ENCODE peak calls at places on chromosome 5, in eight cellular contexts. One of them, this sample, is unnamed.

GRCh38 chr5:107985144-107985543 is 314.4 kb upstream of the EFNA5 start:
- DNase-seq in left cardiac atrium: peak
- DNase-seq in stimulated activated CD8-positive, alpha-beta memory T cell treated with anti-CD3 and anti-CD28 coated beads, Interleukin-2, amount 100 ng/mL, for 48 hours: no peak
- DNase-seq in hepatocyte: peak
- DNase-seq in heart right ventricle: no peak
- DNase-seq in HCT116: peak
- DNase-seq in left colon: peak
- DNase-seq in mesenchymal stem cell: no peak
- DNase-seq in this sample: no peak

GRCh38 chr5:123696948-123697347 is 185.0 kb downstream of the CSNK1G3 start:
- DNase-seq in left colon: peak
- DNase-seq in heart right ventricle: peak
- DNase-seq in hepatocyte: no peak
- DNase-seq in HCT116: no peak
- DNase-seq in left cardiac atrium: peak
- DNase-seq in mesenchymal stem cell: peak
- DNase-seq in stimulated activated CD8-positive, alpha-beta memory T cell treated with anti-CD3 and anti-CD28 coated beads, Interleukin-2, amount 100 ng/mL, for 48 hours: no peak
- DNase-seq in this sample: peak

GRCh38 chr5:178416919-178417318 is 173.3 kb downstream of the COL23A1 start:
- DNase-seq in stimulated activated CD8-positive, alpha-beta memory T cell treated with anti-CD3 and anti-CD28 coated beads, Interleukin-2, amount 100 ng/mL, for 48 hours: no peak
- DNase-seq in left colon: no peak
- DNase-seq in left cardiac atrium: no peak
- DNase-seq in hepatocyte: no peak
- DNase-seq in HCT116: no peak
- DNase-seq in heart right ventricle: no peak
- DNase-seq in mesenchymal stem cell: no peak
- DNase-seq in this sample: no peak

GRCh38 chr5:163564321-163564924 is 59.0 kb downstream of the MAT2B start:
- DNase-seq in hepatocyte: peak
- DNase-seq in mesenchymal stem cell: peak
- DNase-seq in HCT116: peak
- DNase-seq in stimulated activated CD8-positive, alpha-beta memory T cell treated with anti-CD3 and anti-CD28 coated beads, Interleukin-2, amount 100 ng/mL, for 48 hours: no peak
- DNase-seq in left cardiac atrium: peak
- DNase-seq in heart right ventricle: peak
- DNase-seq in left colon: peak
- DNase-seq in this sample: peak

GRCh38 chr5:111820072-111820471 is 63.1 kb upstream of the NREP start:
- DNase-seq in heart right ventricle: no peak
- DNase-seq in left cardiac atrium: no peak
- DNase-seq in HCT116: no peak
- DNase-seq in mesenchymal stem cell: no peak
- DNase-seq in stimulated activated CD8-positive, alpha-beta memory T cell treated with anti-CD3 and anti-CD28 coated beads, Interleukin-2, amount 100 ng/mL, for 48 hours: no peak
- DNase-seq in hepatocyte: peak
- DNase-seq in left colon: no peak
- DNase-seq in this sample: no peak

GRCh38 chr5:84715686-84716085 is 331.0 kb upstream of the EDIL3 start:
- DNase-seq in heart right ventricle: no peak
- DNase-seq in hepatocyte: no peak
- DNase-seq in left colon: no peak
- DNase-seq in mesenchymal stem cell: no peak
- DNase-seq in stimulated activated CD8-positive, alpha-beta memory T cell treated with anti-CD3 and anti-CD28 coated beads, Interleukin-2, amount 100 ng/mL, for 48 hours: no peak
- DNase-seq in HCT116: no peak
- DNase-seq in left cardiac atrium: no peak
- DNase-seq in this sample: no peak

GRCh38 chr5:67244345-67244793 is 47.8 kb upstream of the CD180 start:
- DNase-seq in mesenchymal stem cell: no peak
- DNase-seq in left cardiac atrium: peak
- DNase-seq in hepatocyte: peak
- DNase-seq in heart right ventricle: peak
- DNase-seq in stimulated activated CD8-positive, alpha-beta memory T cell treated with anti-CD3 and anti-CD28 coated beads, Interleukin-2, amount 100 ng/mL, for 48 hours: no peak
- DNase-seq in HCT116: no peak
- DNase-seq in left colon: no peak
- DNase-seq in this sample: no peak

GRCh38 chr5:148970876-148971275 is 92.0 kb downstream of the SH3TC2 start:
- DNase-seq in HCT116: no peak
- DNase-seq in stimulated activated CD8-positive, alpha-beta memory T cell treated with anti-CD3 and anti-CD28 coated beads, Interleukin-2, amount 100 ng/mL, for 48 hours: no peak
- DNase-seq in hepatocyte: no peak
- DNase-seq in heart right ventricle: no peak
- DNase-seq in left cardiac atrium: no peak
- DNase-seq in left colon: no peak
- DNase-seq in mesenchymal stem cell: no peak
- DNase-seq in this sample: no peak

GRCh38 chr5:112366987-112367386 is 52.1 kb downstream of the EPB41L4A start:
- DNase-seq in left colon: no peak
- DNase-seq in HCT116: peak
- DNase-seq in left cardiac atrium: no peak
- DNase-seq in stimulated activated CD8-positive, alpha-beta memory T cell treated with anti-CD3 and anti-CD28 coated beads, Interleukin-2, amount 100 ng/mL, for 48 hours: no peak
- DNase-seq in heart right ventricle: no peak
- DNase-seq in mesenchymal stem cell: peak
- DNase-seq in hepatocyte: peak
- DNase-seq in this sample: no peak

GRCh38 chr5:1396029-1396816 is 49.0 kb downstream of the SLC6A3 start:
- DNase-seq in left colon: no peak
- DNase-seq in heart right ventricle: no peak
- DNase-seq in HCT116: no peak
- DNase-seq in stimulated activated CD8-positive, alpha-beta memory T cell treated with anti-CD3 and anti-CD28 coated beads, Interleukin-2, amount 100 ng/mL, for 48 hours: no peak
- DNase-seq in hepatocyte: no peak
- DNase-seq in mesenchymal stem cell: no peak
- DNase-seq in left cardiac atrium: peak
- DNase-seq in this sample: no peak

GRCh38 chr5:126490167-126490937 is 67.1 kb downstream of the GRAMD2B start:
- DNase-seq in left cardiac atrium: no peak
- DNase-seq in HCT116: no peak
- DNase-seq in mesenchymal stem cell: no peak
- DNase-seq in stimulated activated CD8-positive, alpha-beta memory T cell treated with anti-CD3 and anti-CD28 coated beads, Interleukin-2, amount 100 ng/mL, for 48 hours: no peak
- DNase-seq in left colon: no peak
- DNase-seq in hepatocyte: no peak
- DNase-seq in heart right ventricle: no peak
- DNase-seq in this sample: peak

GRCh38 chr5:1523793-1524480 is at the start of gene LPCAT1:
- DNase-seq in HCT116: no peak
- DNase-seq in left colon: peak
- DNase-seq in heart right ventricle: peak
- DNase-seq in stimulated activated CD8-positive, alpha-beta memory T cell treated with anti-CD3 and anti-CD28 coated beads, Interleukin-2, amount 100 ng/mL, for 48 hours: peak
- DNase-seq in hepatocyte: peak
- DNase-seq in left cardiac atrium: peak
- DNase-seq in mesenchymal stem cell: peak
- DNase-seq in this sample: peak

GRCh38 chr5:52861368-52861767 is 73.7 kb downstream of the ITGA1 start:
- DNase-seq in left colon: no peak
- DNase-seq in hepatocyte: no peak
- DNase-seq in HCT116: no peak
- DNase-seq in stimulated activated CD8-positive, alpha-beta memory T cell treated with anti-CD3 and anti-CD28 coated beads, Interleukin-2, amount 100 ng/mL, for 48 hours: no peak
- DNase-seq in mesenchymal stem cell: no peak
- DNase-seq in left cardiac atrium: no peak
- DNase-seq in heart right ventricle: no peak
- DNase-seq in this sample: no peak

This sample was measured in head of caudate nucleus.